ENCODE peak calls at places on chromosome 21, in six cellular contexts. Q is CD4-positive, alpha-beta T cell; J is IMR-90; Z is glutamatergic neuron; K is AG04450; P is endothelial cell. V is an unnamed sample.

GRCh38 chr21:37769656-37770055 is 146.6 kb downstream of the KCNJ6 start:
- DNase-seq in Q (no peak), J (no peak), Z (no peak), K (no peak), P (no peak), V (no peak)

GRCh38 chr21:39537571-39537970 is 75.2 kb upstream of the B3GALT5 start:
- DNase-seq in Q (no peak), J (no peak), Z (no peak), K (no peak), P (no peak), V (no peak)

GRCh38 chr21:35833388-35833787 is 226.9 kb downstream of the SETD4 start:
- DNase-seq in Q (no peak), J (no peak), Z (no peak), K (no peak), P (no peak), V (no peak)

GRCh38 chr21:45170987-45171386 is 96.6 kb downstream of the ADARB1 start:
- DNase-seq in Q (no peak), J (no peak), Z (no peak), K (no peak), P (no peak), V (no peak)

GRCh38 chr21:17044696-17045095 is 468.1 kb upstream of the CXADR start:
- DNase-seq in Q (no peak), J (no peak), Z (no peak), K (no peak), P (no peak), V (no peak)

GRCh38 chr21:46139686-46140085 is 15.7 kb downstream of the FTCD start:
- DNase-seq in Q (no peak), J (no peak), Z (no peak), K (no peak), P (no peak), V (no peak)

GRCh38 chr21:46425566-46425965 is 33.1 kb upstream of the DIP2A start:
- DNase-seq in Q (peak; percentile 8), J (no peak), Z (no peak), K (no peak), P (no peak), V (no peak)

GRCh38 chr21:40606341-40606740 is 240.6 kb downstream of the DSCAM start:
- DNase-seq in Q (no peak), J (no peak), Z (no peak), K (no peak), P (no peak), V (no peak)

GRCh38 chr21:44856131-44856530 is 17.4 kb downstream of the PTTG1IP start:
- DNase-seq in Q (no peak), J (no peak), Z (no peak), K (no peak), P (no peak), V (no peak)

GRCh38 chr21:15291621-15292266 is 226.9 kb upstream of the NRIP1 start:
- DNase-seq in Q (no peak), J (no peak), Z (no peak), K (no peak), P (no peak), V (no peak)

GRCh38 chr21:36705679-36706481 is 7.0 kb downstream of the SIM2 start:
- DNase-seq in Q (no peak), J (no peak), Z (peak; percentile 35), K (no peak), P (no peak), V (no peak)

GRCh38 chr21:33028271-33028670 is 2.5 kb downstream of the OLIG2 start:
- DNase-seq in Q (no peak), J (no peak), Z (no peak), K (no peak), P (no peak), V (no peak)

GRCh38 chr21:45555557-45556301 is 13.5 kb upstream of the SLC19A1 start:
- DNase-seq in Q (peak; percentile 40), J (peak; percentile 86), Z (peak; percentile 86), K (peak; percentile 44), P (peak; percentile 69), V (peak; percentile 79)

GRCh38 chr21:20882462-20883415 is 115.5 kb upstream of the NCAM2 start:
- DNase-seq in Q (no peak), J (peak; percentile 0), Z (peak; percentile 46), K (no peak), P (peak; percentile 53), V (peak; percentile 53)
- TF ChIP-seq CTCF in Q (no peak), J (peak; percentile 30), Z (peak; percentile 88), K (no peak), P (peak; percentile 79), V (peak; percentile 72)

GRCh38 chr21:41769933-41770332 is 3.1 kb upstream of the RIPK4 start:
- DNase-seq in Q (no peak), J (no peak), Z (no peak), K (no peak), P (no peak), V (no peak)

GRCh38 chr21:41767606-41768370 is 936 bp upstream of the RIPK4 start:
- DNase-seq in Q (no peak), J (peak; percentile 17), Z (no peak), K (no peak), P (peak; percentile 51), V (peak; percentile 42)

GRCh38 chr21:41769521-41769920 is 2.7 kb upstream of the RIPK4 start:
- DNase-seq in Q (no peak), J (no peak), Z (no peak), K (no peak), P (no peak), V (no peak)

GRCh38 chr21:41769106-41769505 is 2.3 kb upstream of the RIPK4 start:
- DNase-seq in Q (no peak), J (no peak), Z (no peak), K (no peak), P (no peak), V (no peak)

GRCh38 chr21:41768371-41769042 is 1.7 kb upstream of the RIPK4 start:
- DNase-seq in Q (peak; percentile 10), J (peak; percentile 85), Z (no peak), K (peak; percentile 27), P (peak; percentile 72), V (peak; percentile 60)
- TF ChIP-seq CTCF in Q (no peak), J (peak; percentile 51), Z (no peak), K (peak; percentile 54), P (no peak), V (peak; percentile 14)

GRCh38 chr21:42063578-42064521 is 7.3 kb upstream of the UMODL1 start:
- DNase-seq in Q (peak; percentile 62), J (no peak), Z (no peak), K (no peak), P (no peak), V (no peak)
- TF ChIP-seq CTCF in Q (no peak), J (no peak), Z (no peak), K (no peak), P (no peak), V (no peak)

GRCh38 chr21:34579411-34579810 is 35.5 kb downstream of the RCAN1 start:
- DNase-seq in Q (no peak), J (peak; percentile 86), Z (no peak), K (no peak), P (no peak), V (no peak)

GRCh38 chr21:34583926-34584563 is 30.9 kb downstream of the RCAN1 start:
- DNase-seq in Q (no peak), J (no peak), Z (no peak), K (no peak), P (no peak), V (no peak)

GRCh38 chr21:34580181-34580700 is 34.7 kb downstream of the RCAN1 start:
- DNase-seq in Q (no peak), J (no peak), Z (no peak), K (no peak), P (no peak), V (no peak)

DNA sequence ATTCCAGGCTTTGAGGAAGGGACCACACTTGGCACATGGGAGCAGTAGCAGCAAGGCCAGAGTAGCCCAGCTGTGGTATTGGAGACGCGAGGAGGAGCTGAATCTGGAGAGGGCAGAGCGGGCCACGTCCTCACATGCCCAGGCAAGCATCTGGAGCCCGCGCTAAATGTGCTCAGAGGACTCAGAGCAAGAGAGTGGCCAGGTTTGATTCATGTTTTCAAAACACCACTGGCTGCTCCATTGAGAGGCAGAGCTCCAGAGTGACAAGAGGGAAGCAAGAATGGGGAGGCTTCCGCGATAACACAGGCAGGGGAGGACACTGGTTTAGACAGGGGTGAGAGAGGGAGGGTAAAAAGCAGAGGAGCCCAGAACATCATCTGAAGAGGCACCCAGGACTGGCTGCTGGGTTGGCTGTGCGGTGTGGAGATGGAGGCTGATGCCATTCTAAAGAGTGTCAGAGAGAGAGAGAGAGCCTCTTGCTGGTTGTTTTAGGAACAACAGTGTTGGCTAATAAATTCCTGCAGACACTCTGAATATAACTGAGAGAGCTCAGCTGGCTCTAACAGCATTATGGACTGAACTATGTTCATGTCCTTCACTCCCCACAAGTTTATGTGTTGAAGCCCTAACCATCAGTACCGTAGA is 32.3 kb downstream of the RCAN1 start:
- DNase-seq in Q (no peak), J (peak; percentile 65), Z (no peak), K (peak; percentile 24), P (peak; percentile 16), V (peak; percentile 8)
- TF ChIP-seq CTCF in Q (no peak), J (peak; percentile 75), Z (no peak), K (peak; percentile 71), P (no peak), V (peak; percentile 27)

GRCh38 chr21:28793043-28793442 is 199.6 kb downstream of the LTN1 start:
- DNase-seq in Q (no peak), J (peak; percentile 73), Z (no peak), K (no peak), P (no peak), V (no peak)
- TF ChIP-seq CTCF in Q (no peak), J (peak; percentile 75), Z (no peak), K (peak; percentile 72), P (no peak), V (no peak)

GRCh38 chr21:43778469-43779335 is 2.6 kb upstream of the CSTB start:
- DNase-seq in Q (peak; percentile 3), J (peak; percentile 29), Z (no peak), K (no peak), P (no peak), V (no peak)

GRCh38 chr21:43774163-43774562 is 1.9 kb downstream of the CSTB start:
- DNase-seq in Q (no peak), J (no peak), Z (no peak), K (no peak), P (no peak), V (no peak)

GRCh38 chr21:43777953-43778352 is 1.8 kb upstream of the CSTB start:
- DNase-seq in Q (no peak), J (no peak), Z (no peak), K (no peak), P (no peak), V (no peak)

GRCh38 chr21:43775190-43775589 is 918 bp downstream of the CSTB start:
- DNase-seq in Q (no peak), J (no peak), Z (no peak), K (no peak), P (no peak), V (no peak)

DNA sequence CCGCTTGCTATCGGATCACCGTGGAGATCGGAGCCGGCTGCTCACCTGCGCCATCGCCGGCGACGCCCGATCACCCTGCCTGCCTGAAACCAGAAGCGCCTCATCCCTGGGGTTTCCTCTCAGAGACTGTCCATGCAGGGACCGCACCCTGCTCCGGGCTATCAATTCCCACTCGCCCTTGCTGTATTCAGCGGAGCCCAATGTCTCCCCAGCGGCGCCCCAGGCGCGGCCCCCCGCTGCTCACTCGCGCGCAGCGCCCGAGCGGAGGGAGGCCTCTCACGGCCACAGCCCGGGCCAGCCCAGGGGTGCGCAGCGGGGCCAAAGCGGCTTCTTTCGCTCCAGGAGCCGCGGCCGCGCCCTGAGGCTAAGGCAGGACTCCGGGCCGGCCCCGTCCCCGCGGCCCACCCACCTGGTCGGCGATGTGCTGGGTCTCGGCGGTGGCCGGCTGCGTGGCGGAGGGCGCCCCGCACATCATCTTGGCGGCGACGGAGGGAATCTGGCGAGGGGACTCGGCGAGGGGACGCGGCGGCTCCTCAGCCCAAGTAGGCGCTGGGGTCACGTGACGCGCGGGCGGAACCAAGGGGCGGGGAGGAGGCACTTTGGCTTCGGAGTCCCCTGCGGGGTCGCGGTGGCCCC is at the start of gene CSTB:
- DNase-seq in Q (peak; percentile 87), J (peak; percentile 38), Z (peak; percentile 93), K (no peak), P (peak; percentile 68), V (peak; percentile 93)
- TF ChIP-seq CTCF in Q (no peak), J (no peak), Z (no peak), K (no peak), P (no peak), V (no peak)

V was measured in nephron progenitor cell.